ENCODE peak calls at places on chromosomes 7 and 10, in six cellular contexts. One of them, this sample, is unnamed.

GRCh38 chr7:18064242-18064838 is 36.7 kb upstream of the PRPS1L1 start:
- DNase-seq in fibroblast of lung: no peak
- DNase-seq in cardiac muscle cell: peak
- DNase-seq in testis: peak
- DNase-seq in heart right ventricle: no peak
- DNase-seq in fibroblast of mammary gland: peak
- DNase-seq in this sample: no peak

GRCh38 chr10:78362406-78363022 is 328.9 kb downstream of the RPS24 start:
- DNase-seq in fibroblast of lung: peak
- DNase-seq in fibroblast of mammary gland: no peak
- DNase-seq in heart right ventricle: peak
- DNase-seq in testis: no peak
- DNase-seq in cardiac muscle cell: peak
- DNase-seq in this sample: no peak

GRCh38 chr7:87312215-87312865 is 33.1 kb upstream of the CROT start:
- DNase-seq in fibroblast of lung: peak
- DNase-seq in fibroblast of mammary gland: peak
- DNase-seq in testis: peak
- DNase-seq in cardiac muscle cell: peak
- DNase-seq in heart right ventricle: no peak
- DNase-seq in this sample: no peak

GRCh38 chr10:2303169-2303568 is 565.8 kb upstream of the ADARB2 start:
- DNase-seq in cardiac muscle cell: no peak
- DNase-seq in fibroblast of mammary gland: no peak
- DNase-seq in testis: no peak
- DNase-seq in fibroblast of lung: no peak
- DNase-seq in heart right ventricle: no peak
- DNase-seq in this sample: no peak

GRCh38 chr7:71477441-71477840 is 345.5 kb downstream of the GALNT17 start:
- DNase-seq in cardiac muscle cell: no peak
- DNase-seq in fibroblast of mammary gland: no peak
- DNase-seq in testis: no peak
- DNase-seq in heart right ventricle: no peak
- DNase-seq in fibroblast of lung: no peak
- DNase-seq in this sample: no peak

GRCh38 chr10:66844176-66844947 is 81.5 kb upstream of the LRRTM3 start:
- DNase-seq in testis: no peak
- DNase-seq in heart right ventricle: no peak
- DNase-seq in fibroblast of mammary gland: no peak
- DNase-seq in cardiac muscle cell: peak
- DNase-seq in fibroblast of lung: no peak
- DNase-seq in this sample: no peak

GRCh38 chr10:33136781-33137180 is 178.8 kb upstream of the ITGB1 start:
- DNase-seq in testis: no peak
- DNase-seq in heart right ventricle: no peak
- DNase-seq in fibroblast of lung: peak
- DNase-seq in cardiac muscle cell: no peak
- DNase-seq in fibroblast of mammary gland: peak
- DNase-seq in this sample: no peak

GRCh38 chr10:122120008-122120744 is 131.2 kb downstream of the TACC2 start:
- DNase-seq in heart right ventricle: no peak
- DNase-seq in fibroblast of mammary gland: no peak
- DNase-seq in fibroblast of lung: no peak
- DNase-seq in testis: no peak
- DNase-seq in cardiac muscle cell: no peak
- DNase-seq in this sample: no peak

GRCh38 chr7:92729751-92730150 is 106.6 kb downstream of the CDK6 start:
- DNase-seq in testis: no peak
- DNase-seq in cardiac muscle cell: no peak
- DNase-seq in heart right ventricle: no peak
- DNase-seq in fibroblast of mammary gland: no peak
- DNase-seq in fibroblast of lung: no peak
- DNase-seq in this sample: no peak

GRCh38 chr10:70942125-70942524 is 53.8 kb upstream of the PCBD1 start:
- DNase-seq in cardiac muscle cell: no peak
- DNase-seq in heart right ventricle: no peak
- DNase-seq in fibroblast of lung: no peak
- DNase-seq in fibroblast of mammary gland: no peak
- DNase-seq in testis: no peak
- DNase-seq in this sample: no peak

GRCh38 chr7:142024547-142024946 is 28.9 kb downstream of the MGAM start:
- DNase-seq in heart right ventricle: no peak
- DNase-seq in fibroblast of lung: peak
- DNase-seq in testis: no peak
- DNase-seq in fibroblast of mammary gland: peak
- DNase-seq in cardiac muscle cell: no peak
- DNase-seq in this sample: no peak

GRCh38 chr10:530717-531116 is 158.8 kb downstream of the DIP2C start:
- DNase-seq in testis: no peak
- DNase-seq in heart right ventricle: no peak
- DNase-seq in fibroblast of lung: no peak
- DNase-seq in cardiac muscle cell: no peak
- DNase-seq in fibroblast of mammary gland: no peak
- DNase-seq in this sample: peak
- H3K4me3 ChIP-seq in testis: no peak
- H3K4me3 ChIP-seq in heart right ventricle: no peak
- H3K4me3 ChIP-seq in fibroblast of lung: no peak
- H3K4me3 ChIP-seq in cardiac muscle cell: no peak
- H3K4me3 ChIP-seq in fibroblast of mammary gland: no peak
- H3K4me3 ChIP-seq in this sample: no peak

GRCh38 chr7:127396184-127396583 is 3.7 kb upstream of the ZNF800 start:
- DNase-seq in cardiac muscle cell: peak
- DNase-seq in fibroblast of lung: no peak
- DNase-seq in testis: no peak
- DNase-seq in fibroblast of mammary gland: peak
- DNase-seq in heart right ventricle: no peak
- DNase-seq in this sample: no peak
- TF ChIP-seq CTCF in cardiac muscle cell: no peak
- TF ChIP-seq CTCF in fibroblast of lung: no peak
- TF ChIP-seq CTCF in testis: no peak
- TF ChIP-seq CTCF in fibroblast of mammary gland: no peak
- TF ChIP-seq CTCF in heart right ventricle: no peak
- TF ChIP-seq CTCF in this sample: no peak

GRCh38 chr10:43229208-43230061 is 37.4 kb downstream of the RASGEF1A start:
- DNase-seq in fibroblast of lung: no peak
- DNase-seq in cardiac muscle cell: no peak
- DNase-seq in fibroblast of mammary gland: no peak
- DNase-seq in heart right ventricle: no peak
- DNase-seq in testis: no peak
- DNase-seq in this sample: peak
- H3K4me3 ChIP-seq in fibroblast of lung: no peak
- H3K4me3 ChIP-seq in cardiac muscle cell: peak
- H3K4me3 ChIP-seq in fibroblast of mammary gland: no peak
- H3K4me3 ChIP-seq in heart right ventricle: peak
- H3K4me3 ChIP-seq in testis: peak
- H3K4me3 ChIP-seq in this sample: peak

GRCh38 chr10:64430690-64431323 is 909.6 kb downstream of the REEP3 start:
- DNase-seq in testis: peak
- DNase-seq in cardiac muscle cell: peak
- DNase-seq in fibroblast of lung: no peak
- DNase-seq in heart right ventricle: no peak
- DNase-seq in fibroblast of mammary gland: peak
- DNase-seq in this sample: no peak
- TF ChIP-seq CTCF in testis: peak
- TF ChIP-seq CTCF in cardiac muscle cell: peak
- TF ChIP-seq CTCF in fibroblast of lung: no peak
- TF ChIP-seq CTCF in heart right ventricle: no peak
- TF ChIP-seq CTCF in fibroblast of mammary gland: peak
- TF ChIP-seq CTCF in this sample: no peak

This sample was measured in tibial artery.